ENCODE peak calls at places on chromosomes 16 and 17, in eight cellular contexts. One of them, this sample, is unnamed.

GRCh38 chr17:66654341-66654740 is 180.6 kb upstream of the CACNG5 start:
- DNase-seq in nephron progenitor cell: no peak
- DNase-seq in upper lobe of right lung: no peak
- DNase-seq in cardiac fibroblast: peak; percentile 67
- DNase-seq in natural killer cell: no peak
- DNase-seq in PC-3: no peak
- DNase-seq in keratinocyte: no peak
- DNase-seq in fibroblast of the aortic adventitia: peak; percentile 51
- DNase-seq in this sample: no peak

GRCh38 chr16:78528265-78528664 is 428.8 kb downstream of the WWOX start:
- DNase-seq in nephron progenitor cell: no peak
- DNase-seq in upper lobe of right lung: no peak
- DNase-seq in cardiac fibroblast: no peak
- DNase-seq in natural killer cell: no peak
- DNase-seq in PC-3: no peak
- DNase-seq in keratinocyte: peak; percentile 61
- DNase-seq in fibroblast of the aortic adventitia: no peak
- DNase-seq in this sample: no peak

GRCh38 chr17:83144421-83145357 is 65.3 kb downstream of the METRNL start:
- DNase-seq in nephron progenitor cell: no peak
- DNase-seq in upper lobe of right lung: no peak
- DNase-seq in cardiac fibroblast: peak; percentile 51
- DNase-seq in natural killer cell: no peak
- DNase-seq in PC-3: no peak
- DNase-seq in keratinocyte: no peak
- DNase-seq in fibroblast of the aortic adventitia: peak; percentile 73
- DNase-seq in this sample: no peak

GRCh38 chr16:49890876-49891275 is 35.0 kb upstream of the ZNF423 start:
- DNase-seq in nephron progenitor cell: peak; percentile 25
- DNase-seq in upper lobe of right lung: no peak
- DNase-seq in cardiac fibroblast: peak; percentile 19
- DNase-seq in natural killer cell: no peak
- DNase-seq in PC-3: no peak
- DNase-seq in keratinocyte: no peak
- DNase-seq in fibroblast of the aortic adventitia: no peak
- DNase-seq in this sample: no peak

GRCh38 chr17:39155654-39156053 is 4.2 kb upstream of the PLXDC1 start:
- DNase-seq in nephron progenitor cell: no peak
- DNase-seq in upper lobe of right lung: no peak
- DNase-seq in cardiac fibroblast: no peak
- DNase-seq in natural killer cell: no peak
- DNase-seq in PC-3: no peak
- DNase-seq in keratinocyte: no peak
- DNase-seq in fibroblast of the aortic adventitia: no peak
- DNase-seq in this sample: no peak

GRCh38 chr17:79246226-79246794 is 171.7 kb downstream of the ENGASE start:
- DNase-seq in nephron progenitor cell: no peak
- DNase-seq in upper lobe of right lung: no peak
- DNase-seq in cardiac fibroblast: no peak
- DNase-seq in natural killer cell: no peak
- DNase-seq in PC-3: no peak
- DNase-seq in keratinocyte: no peak
- DNase-seq in fibroblast of the aortic adventitia: no peak
- DNase-seq in this sample: no peak

GRCh38 chr17:540632-541031 is 174.0 kb downstream of the VPS53 start:
- DNase-seq in nephron progenitor cell: no peak
- DNase-seq in upper lobe of right lung: no peak
- DNase-seq in cardiac fibroblast: no peak
- DNase-seq in natural killer cell: no peak
- DNase-seq in PC-3: no peak
- DNase-seq in keratinocyte: no peak
- DNase-seq in fibroblast of the aortic adventitia: no peak
- DNase-seq in this sample: no peak

GRCh38 chr16:31016018-31016417 is 5.6 kb upstream of the STX1B start:
- DNase-seq in nephron progenitor cell: no peak
- DNase-seq in upper lobe of right lung: no peak
- DNase-seq in cardiac fibroblast: no peak
- DNase-seq in natural killer cell: no peak
- DNase-seq in PC-3: no peak
- DNase-seq in keratinocyte: no peak
- DNase-seq in fibroblast of the aortic adventitia: no peak
- DNase-seq in this sample: no peak

GRCh38 chr17:20059728-20060188 is 50.6 kb downstream of the SPECC1 start:
- DNase-seq in nephron progenitor cell: no peak
- DNase-seq in upper lobe of right lung: no peak
- DNase-seq in cardiac fibroblast: peak; percentile 22
- DNase-seq in natural killer cell: no peak
- DNase-seq in PC-3: peak; percentile 88
- DNase-seq in keratinocyte: no peak
- DNase-seq in fibroblast of the aortic adventitia: no peak
- DNase-seq in this sample: peak; percentile 56

GRCh38 chr17:48181653-48182052 is 74.1 kb downstream of the SNX11 start:
- DNase-seq in nephron progenitor cell: peak; percentile 30
- DNase-seq in upper lobe of right lung: no peak
- DNase-seq in cardiac fibroblast: peak; percentile 36
- DNase-seq in natural killer cell: no peak
- DNase-seq in PC-3: peak; percentile 69
- DNase-seq in keratinocyte: no peak
- DNase-seq in fibroblast of the aortic adventitia: peak; percentile 27
- DNase-seq in this sample: peak; percentile 5

GRCh38 chr17:31596382-31597323 is 205.2 kb downstream of the RAB11FIP4 start:
- DNase-seq in nephron progenitor cell: no peak
- DNase-seq in upper lobe of right lung: peak; percentile 80
- DNase-seq in cardiac fibroblast: peak; percentile 97
- DNase-seq in natural killer cell: no peak
- DNase-seq in PC-3: peak; percentile 87
- DNase-seq in keratinocyte: peak; percentile 76
- DNase-seq in fibroblast of the aortic adventitia: peak; percentile 97
- DNase-seq in this sample: peak; percentile 97

GRCh38 chr16:56672761-56673536 is 3.3 kb downstream of the MT1H start:
- DNase-seq in nephron progenitor cell: no peak
- DNase-seq in upper lobe of right lung: no peak
- DNase-seq in cardiac fibroblast: no peak
- DNase-seq in natural killer cell: no peak
- DNase-seq in PC-3: peak; percentile 56
- DNase-seq in keratinocyte: no peak
- DNase-seq in fibroblast of the aortic adventitia: no peak
- DNase-seq in this sample: no peak

GRCh38 chr16:28146536-28146935 is 65.2 kb downstream of the XPO6 start:
- DNase-seq in nephron progenitor cell: no peak
- DNase-seq in upper lobe of right lung: no peak
- DNase-seq in cardiac fibroblast: no peak
- DNase-seq in natural killer cell: no peak
- DNase-seq in PC-3: no peak
- DNase-seq in keratinocyte: no peak
- DNase-seq in fibroblast of the aortic adventitia: no peak
- DNase-seq in this sample: no peak

GRCh38 chr17:58156839-58157803 is 8.9 kb downstream of the OR4D1 start:
- DNase-seq in nephron progenitor cell: peak; percentile 62
- DNase-seq in upper lobe of right lung: peak; percentile 66
- DNase-seq in cardiac fibroblast: peak; percentile 3
- DNase-seq in natural killer cell: peak; percentile 54
- DNase-seq in PC-3: no peak
- DNase-seq in keratinocyte: no peak
- DNase-seq in fibroblast of the aortic adventitia: no peak
- DNase-seq in this sample: no peak

GRCh38 chr16:25372716-25373115 is 115.1 kb upstream of the ZKSCAN2 start:
- DNase-seq in nephron progenitor cell: no peak
- DNase-seq in upper lobe of right lung: no peak
- DNase-seq in cardiac fibroblast: no peak
- DNase-seq in natural killer cell: no peak
- DNase-seq in PC-3: no peak
- DNase-seq in keratinocyte: no peak
- DNase-seq in fibroblast of the aortic adventitia: no peak
- DNase-seq in this sample: no peak

GRCh38 chr17:78390241-78391050 is 12.0 kb downstream of the PGS1 start:
- DNase-seq in nephron progenitor cell: no peak
- DNase-seq in upper lobe of right lung: no peak
- DNase-seq in cardiac fibroblast: peak; percentile 87
- DNase-seq in natural killer cell: no peak
- DNase-seq in PC-3: peak; percentile 66
- DNase-seq in keratinocyte: no peak
- DNase-seq in fibroblast of the aortic adventitia: peak; percentile 87
- DNase-seq in this sample: peak; percentile 95

GRCh38 chr17:14784997-14785696 is 480.0 kb downstream of the PMP22 start:
- DNase-seq in nephron progenitor cell: no peak
- DNase-seq in upper lobe of right lung: no peak
- DNase-seq in cardiac fibroblast: no peak
- DNase-seq in natural killer cell: no peak
- DNase-seq in PC-3: peak; percentile 48
- DNase-seq in keratinocyte: no peak
- DNase-seq in fibroblast of the aortic adventitia: no peak
- DNase-seq in this sample: no peak

GRCh38 chr17:64133546-64134215 is 3.7 kb upstream of the ERN1 start:
- DNase-seq in nephron progenitor cell: peak; percentile 19
- DNase-seq in upper lobe of right lung: no peak
- DNase-seq in cardiac fibroblast: peak; percentile 81
- DNase-seq in natural killer cell: no peak
- DNase-seq in PC-3: peak; percentile 91
- DNase-seq in keratinocyte: no peak
- DNase-seq in fibroblast of the aortic adventitia: peak; percentile 81
- DNase-seq in this sample: peak; percentile 64

GRCh38 chr17:43620147-43620944 is 41.4 kb downstream of the MEOX1 start:
- DNase-seq in nephron progenitor cell: no peak
- DNase-seq in upper lobe of right lung: no peak
- DNase-seq in cardiac fibroblast: no peak
- DNase-seq in natural killer cell: no peak
- DNase-seq in PC-3: no peak
- DNase-seq in keratinocyte: no peak
- DNase-seq in fibroblast of the aortic adventitia: no peak
- DNase-seq in this sample: no peak

GRCh38 chr17:42608692-42609181 is 437 bp downstream of the RETREG3 start:
- DNase-seq in nephron progenitor cell: no peak
- DNase-seq in upper lobe of right lung: no peak
- DNase-seq in cardiac fibroblast: peak; percentile 5
- DNase-seq in natural killer cell: peak; percentile 25
- DNase-seq in PC-3: no peak
- DNase-seq in keratinocyte: no peak
- DNase-seq in fibroblast of the aortic adventitia: no peak
- DNase-seq in this sample: no peak

GRCh38 chr17:73584049-73584448 is 60.2 kb downstream of the SDK2 start:
- DNase-seq in nephron progenitor cell: no peak
- DNase-seq in upper lobe of right lung: no peak
- DNase-seq in cardiac fibroblast: no peak
- DNase-seq in natural killer cell: no peak
- DNase-seq in PC-3: no peak
- DNase-seq in keratinocyte: no peak
- DNase-seq in fibroblast of the aortic adventitia: no peak
- DNase-seq in this sample: no peak

DNA sequence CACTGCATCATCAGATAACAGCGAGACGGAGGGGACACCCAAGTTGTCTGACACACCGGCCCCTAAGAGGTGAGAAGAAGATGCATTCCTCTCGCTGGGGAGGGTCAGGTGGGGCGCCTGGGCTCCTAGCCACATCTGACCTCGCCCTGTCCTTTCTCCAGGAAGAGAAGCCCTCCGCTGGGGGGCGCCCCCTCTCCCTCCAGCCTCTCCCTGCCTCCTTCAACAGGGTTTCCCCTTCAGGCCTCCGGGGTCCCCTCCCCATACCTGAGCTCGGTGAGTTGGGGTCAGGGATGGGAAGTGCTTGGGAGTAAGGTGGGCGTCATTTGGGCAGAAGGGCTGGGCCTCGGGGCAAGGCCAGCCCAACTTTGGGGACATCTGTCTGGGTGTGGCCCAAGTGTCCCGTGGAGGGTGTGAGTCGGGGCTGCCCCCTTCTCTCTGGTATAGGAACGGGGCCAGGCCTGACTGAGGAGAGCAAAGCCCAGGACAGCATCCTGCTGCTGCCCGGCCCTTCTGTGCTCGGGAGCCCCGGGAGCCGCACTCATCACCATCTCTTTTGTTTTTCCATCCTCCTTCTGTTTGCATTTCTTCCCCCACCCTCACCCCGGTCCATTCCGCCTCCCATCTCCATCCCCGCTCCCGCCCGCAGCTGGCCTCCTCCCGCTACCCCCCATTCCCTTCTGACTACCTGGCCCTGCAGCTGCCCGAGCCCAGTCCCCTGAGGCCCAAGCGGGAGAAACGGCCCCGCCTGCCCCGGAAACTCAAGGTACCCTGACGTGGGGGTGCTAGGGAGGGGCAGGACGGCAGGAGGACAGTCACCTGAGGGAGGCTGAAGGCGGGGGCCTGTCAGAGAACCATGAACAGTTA is 5.0 kb downstream of the INO80E start:
- DNase-seq in nephron progenitor cell: no peak
- DNase-seq in upper lobe of right lung: no peak
- DNase-seq in cardiac fibroblast: no peak
- DNase-seq in natural killer cell: no peak
- DNase-seq in PC-3: no peak
- DNase-seq in keratinocyte: no peak
- DNase-seq in fibroblast of the aortic adventitia: no peak
- DNase-seq in this sample: no peak
- TF ChIP-seq CTCF in nephron progenitor cell: no peak
- TF ChIP-seq CTCF in upper lobe of right lung: no peak
- TF ChIP-seq CTCF in cardiac fibroblast: no peak
- TF ChIP-seq CTCF in natural killer cell: no peak
- TF ChIP-seq CTCF in PC-3: no peak
- TF ChIP-seq CTCF in keratinocyte: no peak
- TF ChIP-seq CTCF in fibroblast of the aortic adventitia: peak; percentile 6
- TF ChIP-seq CTCF in this sample: peak; percentile 8

GRCh38 chr17:60229189-60229802 is 79.5 kb downstream of the CA4 start:
- DNase-seq in nephron progenitor cell: no peak
- DNase-seq in upper lobe of right lung: no peak
- DNase-seq in cardiac fibroblast: no peak
- DNase-seq in natural killer cell: no peak
- DNase-seq in PC-3: peak; percentile 65
- DNase-seq in keratinocyte: no peak
- DNase-seq in fibroblast of the aortic adventitia: peak; percentile 14
- DNase-seq in this sample: peak; percentile 15
- TF ChIP-seq CTCF in nephron progenitor cell: no peak
- TF ChIP-seq CTCF in upper lobe of right lung: no peak
- TF ChIP-seq CTCF in cardiac fibroblast: no peak
- TF ChIP-seq CTCF in natural killer cell: no peak
- TF ChIP-seq CTCF in PC-3: peak; percentile 74
- TF ChIP-seq CTCF in keratinocyte: no peak
- TF ChIP-seq CTCF in fibroblast of the aortic adventitia: no peak
- TF ChIP-seq CTCF in this sample: peak; percentile 62

GRCh38 chr17:28247671-28248556 is 71.1 kb upstream of the TMEM97 start:
- DNase-seq in nephron progenitor cell: peak; percentile 43
- DNase-seq in upper lobe of right lung: no peak
- DNase-seq in cardiac fibroblast: no peak
- DNase-seq in natural killer cell: no peak
- DNase-seq in PC-3: no peak
- DNase-seq in keratinocyte: no peak
- DNase-seq in fibroblast of the aortic adventitia: no peak
- DNase-seq in this sample: no peak
- TF ChIP-seq CTCF in nephron progenitor cell: peak; percentile 31
- TF ChIP-seq CTCF in upper lobe of right lung: no peak
- TF ChIP-seq CTCF in cardiac fibroblast: no peak
- TF ChIP-seq CTCF in natural killer cell: no peak
- TF ChIP-seq CTCF in PC-3: no peak
- TF ChIP-seq CTCF in keratinocyte: no peak
- TF ChIP-seq CTCF in fibroblast of the aortic adventitia: no peak
- TF ChIP-seq CTCF in this sample: no peak

DNA sequence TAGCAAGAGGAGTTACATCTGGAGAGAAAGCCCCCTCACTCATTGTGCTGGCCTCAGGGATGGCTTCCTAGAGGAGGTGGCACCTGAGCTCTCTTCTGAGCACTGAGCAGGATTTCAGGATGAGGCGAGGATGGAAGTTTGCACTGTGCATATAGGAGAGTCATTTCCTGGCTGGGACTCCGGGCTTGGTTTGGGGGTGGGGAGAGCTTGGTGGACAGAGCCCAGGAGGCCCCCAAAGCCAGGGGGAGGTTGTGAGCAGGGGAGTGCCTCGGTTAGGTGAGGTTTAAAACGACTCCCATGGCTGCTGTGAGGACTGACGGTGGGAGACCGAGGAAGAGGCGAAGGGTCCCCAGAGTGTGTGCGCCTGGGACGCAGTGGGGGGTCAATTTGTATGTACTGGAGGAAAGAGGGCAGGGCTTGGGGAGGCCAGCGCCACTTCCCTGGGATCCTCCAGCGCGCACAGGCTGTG is 1.2 kb downstream of the CAMKK1 start:
- DNase-seq in nephron progenitor cell: no peak
- DNase-seq in upper lobe of right lung: no peak
- DNase-seq in cardiac fibroblast: no peak
- DNase-seq in natural killer cell: no peak
- DNase-seq in PC-3: peak; percentile 45
- DNase-seq in keratinocyte: no peak
- DNase-seq in fibroblast of the aortic adventitia: no peak
- DNase-seq in this sample: no peak
- TF ChIP-seq CTCF in nephron progenitor cell: no peak
- TF ChIP-seq CTCF in upper lobe of right lung: no peak
- TF ChIP-seq CTCF in cardiac fibroblast: no peak
- TF ChIP-seq CTCF in natural killer cell: no peak
- TF ChIP-seq CTCF in PC-3: no peak
- TF ChIP-seq CTCF in keratinocyte: no peak
- TF ChIP-seq CTCF in fibroblast of the aortic adventitia: no peak
- TF ChIP-seq CTCF in this sample: no peak